ENCODE peak calls at places on chromosome 3, in nine cellular contexts. W, X, D, G, T, B, A, H and S are unnamed samples.

GRCh38 chr3:115790759-115791158 is 167.4 kb downstream of the GAP43 start:
- DNase-seq in W (peak), X (no peak), D (no peak), G (no peak), T (peak), B (no peak), A (peak), H (no peak), S (no peak)

GRCh38 chr3:158849747-158850146 is 47.9 kb downstream of the MFSD1 start:
- DNase-seq in W (no peak), X (no peak), D (no peak), G (no peak), T (no peak), B (no peak), A (no peak), H (no peak), S (no peak)

GRCh38 chr3:29486087-29486486 is 205.2 kb downstream of the RBMS3 start:
- DNase-seq in W (peak), X (no peak), D (no peak), G (no peak), T (no peak), B (no peak), A (peak), H (no peak), S (no peak)

GRCh38 chr3:81425198-81425868 is 336.1 kb downstream of the GBE1 start:
- DNase-seq in W (peak), X (no peak), D (no peak), G (no peak), T (no peak), B (no peak), A (peak), H (no peak), S (no peak)

GRCh38 chr3:18127864-18128185 is 297.3 kb downstream of the SATB1 start:
- DNase-seq in W (no peak), X (no peak), D (no peak), G (no peak), T (no peak), B (no peak), A (no peak), H (no peak), S (peak)

GRCh38 chr3:12046406-12046805 is 42.2 kb downstream of the SYN2 start:
- DNase-seq in W (no peak), X (no peak), D (no peak), G (no peak), T (no peak), B (no peak), A (peak), H (peak), S (no peak)

GRCh38 chr3:14806641-14807263 is 12.0 kb upstream of the FGD5 start:
- DNase-seq in W (peak), X (no peak), D (no peak), G (peak), T (no peak), B (no peak), A (peak), H (no peak), S (peak)

GRCh38 chr3:190831225-190831624 is 31.3 kb downstream of the GMNC start:
- DNase-seq in W (no peak), X (no peak), D (no peak), G (no peak), T (no peak), B (no peak), A (no peak), H (no peak), S (no peak)

GRCh38 chr3:179544981-179545645 is 17.6 kb upstream of the ACTL6A start:
- DNase-seq in W (peak), X (no peak), D (no peak), G (no peak), T (no peak), B (no peak), A (peak), H (no peak), S (no peak)

GRCh38 chr3:188584162-188584529 is 430.2 kb downstream of the LPP start:
- DNase-seq in W (peak), X (no peak), D (no peak), G (no peak), T (no peak), B (no peak), A (peak), H (no peak), S (no peak)

GRCh38 chr3:4147719-4148118 is 155.4 kb upstream of the SETMAR start:
- DNase-seq in W (no peak), X (no peak), D (no peak), G (no peak), T (no peak), B (no peak), A (no peak), H (no peak), S (no peak)

GRCh38 chr3:174540536-174540935 is 318.6 kb upstream of the NAALADL2 start:
- DNase-seq in W (no peak), X (no peak), D (no peak), G (no peak), T (no peak), B (no peak), A (no peak), H (no peak), S (no peak)

GRCh38 chr3:196941846-196942225 is 492 bp downstream of the NCBP2 start:
- DNase-seq in W (peak), X (no peak), D (peak), G (no peak), T (no peak), B (peak), A (peak), H (peak), S (peak)

GRCh38 chr3:7242303-7242635 is 381.4 kb downstream of the GRM7 start:
- DNase-seq in W (no peak), X (no peak), D (no peak), G (no peak), T (no peak), B (no peak), A (no peak), H (no peak), S (no peak)

GRCh38 chr3:176814252-176814651 is 383.0 kb downstream of the TBL1XR1 start:
- DNase-seq in W (peak), X (no peak), D (no peak), G (peak), T (peak), B (peak), A (peak), H (peak), S (no peak)

GRCh38 chr3:41195970-41196369 is 3.3 kb upstream of the CTNNB1 start:
- DNase-seq in W (no peak), X (no peak), D (no peak), G (no peak), T (no peak), B (no peak), A (no peak), H (no peak), S (no peak)

GRCh38 chr3:131620977-131621376 is 118.2 kb upstream of the MRPL3 start:
- DNase-seq in W (no peak), X (no peak), D (no peak), G (no peak), T (no peak), B (no peak), A (no peak), H (no peak), S (no peak)

GRCh38 chr3:52532838-52533622 is 627 bp downstream of the NT5DC2 start:
- DNase-seq in W (peak), X (peak), D (peak), G (peak), T (no peak), B (peak), A (peak), H (peak), S (peak)

GRCh38 chr3:179672918-179673317 is 20.1 kb downstream of the USP13 start:
- DNase-seq in W (no peak), X (no peak), D (no peak), G (no peak), T (no peak), B (no peak), A (no peak), H (no peak), S (no peak)

GRCh38 chr3:162302983-162303624 is 806.5 kb downstream of the OTOL1 start:
- DNase-seq in W (peak), X (no peak), D (no peak), G (no peak), T (no peak), B (no peak), A (no peak), H (no peak), S (no peak)

GRCh38 chr3:145869958-145870357 is 291.0 kb downstream of the PLOD2 start:
- DNase-seq in W (peak), X (no peak), D (no peak), G (no peak), T (no peak), B (no peak), A (peak), H (no peak), S (no peak)

GRCh38 chr3:30356901-30357753 is 249.3 kb upstream of the TGFBR2 start:
- DNase-seq in W (no peak), X (no peak), D (no peak), G (no peak), T (no peak), B (no peak), A (no peak), H (no peak), S (no peak)

GRCh38 chr3:17310983-17311382 is 426.2 kb downstream of the PLCL2 start:
- DNase-seq in W (no peak), X (no peak), D (no peak), G (no peak), T (no peak), B (no peak), A (no peak), H (no peak), S (no peak)

GRCh38 chr3:142447308-142447851 is 457 bp downstream of the XRN1 start:
- DNase-seq in W (peak), X (no peak), D (peak), G (peak), T (peak), B (peak), A (peak), H (peak), S (peak)

GRCh38 chr3:161559177-161559998 is 62.8 kb downstream of the OTOL1 start:
- DNase-seq in W (peak), X (no peak), D (no peak), G (no peak), T (peak), B (no peak), A (peak), H (peak), S (peak)

GRCh38 chr3:189570916-189571315 is 60.3 kb upstream of the TP63 start:
- DNase-seq in W (no peak), X (no peak), D (no peak), G (no peak), T (no peak), B (no peak), A (no peak), H (no peak), S (no peak)

GRCh38 chr3:171393032-171393744 is 67.0 kb downstream of the TNIK start:
- DNase-seq in W (peak), X (no peak), D (no peak), G (no peak), T (no peak), B (no peak), A (peak), H (no peak), S (no peak)

GRCh38 chr3:36647423-36647853 is 116.9 kb downstream of the DCLK3 start:
- DNase-seq in W (peak), X (no peak), D (no peak), G (no peak), T (peak), B (no peak), A (peak), H (no peak), S (no peak)

GRCh38 chr3:69425249-69425648 is 39.4 kb upstream of the FRMD4B start:
- DNase-seq in W (peak), X (no peak), D (no peak), G (no peak), T (peak), B (peak), A (peak), H (peak), S (no peak)

GRCh38 chr3:105526349-105527111 is 159.8 kb downstream of the ALCAM start:
- DNase-seq in W (no peak), X (no peak), D (no peak), G (no peak), T (no peak), B (no peak), A (no peak), H (no peak), S (no peak)

GRCh38 chr3:12353796-12354505 is 65.1 kb downstream of the PPARG start:
- DNase-seq in W (peak), X (no peak), D (no peak), G (no peak), T (no peak), B (no peak), A (peak), H (no peak), S (peak)

GRCh38 chr3:38006445-38006995 is 15.9 kb downstream of the VILL start:
- DNase-seq in W (no peak), X (no peak), D (no peak), G (peak), T (no peak), B (no peak), A (no peak), H (no peak), S (no peak)

GRCh38 chr3:182908471-182908870 is 71.9 kb downstream of the DCUN1D1 start:
- DNase-seq in W (no peak), X (no peak), D (no peak), G (no peak), T (no peak), B (no peak), A (no peak), H (no peak), S (no peak)

GRCh38 chr3:182710557-182711157 is 82.6 kb upstream of the ATP11B start:
- DNase-seq in W (peak), X (no peak), D (no peak), G (no peak), T (no peak), B (no peak), A (peak), H (no peak), S (no peak)

GRCh38 chr3:55858302-55858701 is 371.2 kb upstream of the WNT5A start:
- DNase-seq in W (no peak), X (no peak), D (no peak), G (no peak), T (no peak), B (no peak), A (no peak), H (no peak), S (no peak)

GRCh38 chr3:101781166-101781565 is 2.2 kb downstream of the NXPE3 start:
- DNase-seq in W (peak), X (no peak), D (no peak), G (no peak), T (no peak), B (no peak), A (peak), H (no peak), S (no peak)

GRCh38 chr3:157190242-157190876 is 30.4 kb upstream of the CCNL1 start:
- DNase-seq in W (no peak), X (no peak), D (no peak), G (no peak), T (no peak), B (no peak), A (no peak), H (no peak), S (no peak)

GRCh38 chr3:55549172-55549571 is 62.1 kb upstream of the WNT5A start:
- DNase-seq in W (peak), X (no peak), D (no peak), G (no peak), T (no peak), B (no peak), A (no peak), H (no peak), S (no peak)

GRCh38 chr3:83895892-83896291 is 1062.9 kb upstream of the CADM2 start:
- DNase-seq in W (no peak), X (no peak), D (no peak), G (no peak), T (no peak), B (no peak), A (no peak), H (no peak), S (no peak)

GRCh38 chr3:32349184-32349583 is 42.5 kb upstream of the CMTM7 start:
- DNase-seq in W (no peak), X (no peak), D (no peak), G (no peak), T (no peak), B (no peak), A (no peak), H (no peak), S (no peak)

GRCh38 chr3:32347286-32348125 is 44.1 kb upstream of the CMTM7 start:
- DNase-seq in W (peak), X (no peak), D (no peak), G (peak), T (no peak), B (peak), A (peak), H (peak), S (no peak)
- H3K4me3 ChIP-seq in W (no peak), X (no peak), D (no peak), G (peak), T (no peak), B (no peak), A (no peak), H (no peak), S (no peak)

GRCh38 chr3:44186111-44186672 is 55.5 kb upstream of the TOPAZ1 start:
- DNase-seq in W (no peak), X (no peak), D (no peak), G (no peak), T (no peak), B (no peak), A (no peak), H (no peak), S (no peak)

GRCh38 chr3:44185396-44185915 is 56.2 kb upstream of the TOPAZ1 start:
- DNase-seq in W (no peak), X (no peak), D (no peak), G (no peak), T (no peak), B (no peak), A (no peak), H (no peak), S (no peak)

GRCh38 chr3:44179251-44179650 is 62.4 kb upstream of the TOPAZ1 start:
- DNase-seq in W (no peak), X (no peak), D (no peak), G (no peak), T (no peak), B (no peak), A (no peak), H (no peak), S (no peak)

GRCh38 chr3:44186712-44187111 is 55.0 kb upstream of the TOPAZ1 start:
- DNase-seq in W (no peak), X (no peak), D (no peak), G (no peak), T (no peak), B (no peak), A (no peak), H (no peak), S (no peak)

DNA sequence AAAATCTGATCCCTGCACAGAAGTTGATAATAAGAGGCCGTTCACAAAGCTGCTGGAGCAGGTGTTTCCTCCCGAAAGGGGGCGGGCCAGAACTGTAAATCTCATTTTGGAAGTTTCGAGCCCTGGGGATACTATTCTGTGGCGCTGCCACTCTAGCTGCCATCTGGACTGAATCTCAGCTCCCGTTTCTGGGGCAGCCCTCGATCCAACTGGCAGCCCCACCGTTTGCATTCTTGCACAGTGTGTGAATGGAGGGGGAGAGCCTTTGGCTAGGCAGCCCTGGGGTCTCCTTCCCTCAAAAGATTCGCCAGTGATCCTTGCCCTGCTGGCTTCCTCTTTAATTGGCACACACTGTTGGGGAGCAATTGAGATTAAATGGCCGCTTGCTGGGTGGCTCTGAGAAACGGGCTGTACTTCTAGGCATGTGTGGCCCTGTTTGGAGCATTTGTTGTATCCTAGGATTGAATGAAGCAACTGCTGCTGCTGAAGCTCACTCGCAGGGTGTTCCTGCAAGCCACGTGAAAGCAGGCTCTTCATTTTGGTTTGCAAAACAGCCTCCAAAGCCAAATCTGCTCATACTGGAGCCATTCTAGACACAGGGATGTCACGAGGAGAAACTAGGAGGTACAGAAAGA is 57.2 kb upstream of the TOPAZ1 start:
- DNase-seq in W (no peak), X (no peak), D (no peak), G (no peak), T (no peak), B (peak), A (no peak), H (peak), S (no peak)
- TF ChIP-seq CTCF in W (no peak), X (no peak), D (no peak), G (no peak), T (no peak), B (no peak), A (no peak), H (no peak), S (no peak)

GRCh38 chr3:66036586-66037061 is 2.1 kb downstream of the MAGI1 start:
- DNase-seq in W (peak), X (no peak), D (peak), G (no peak), T (no peak), B (no peak), A (peak), H (no peak), S (no peak)
- H3K4me3 ChIP-seq in W (peak), X (peak), D (peak), G (peak), T (peak), B (peak), A (peak), H (no peak), S (no peak)

GRCh38 chr3:25594007-25594502 is 70.7 kb downstream of the TOP2B start:
- DNase-seq in W (peak), X (peak), D (no peak), G (no peak), T (no peak), B (no peak), A (peak), H (peak), S (peak)

GRCh38 chr3:25588441-25589103 is 76.1 kb downstream of the TOP2B start:
- DNase-seq in W (no peak), X (no peak), D (no peak), G (no peak), T (no peak), B (no peak), A (no peak), H (no peak), S (no peak)

GRCh38 chr3:25589783-25590258 is 74.9 kb downstream of the TOP2B start:
- DNase-seq in W (peak), X (no peak), D (no peak), G (no peak), T (no peak), B (no peak), A (no peak), H (no peak), S (no peak)

GRCh38 chr3:25589104-25589782 is 75.5 kb downstream of the TOP2B start:
- DNase-seq in W (no peak), X (no peak), D (no peak), G (no peak), T (no peak), B (no peak), A (no peak), H (no peak), S (no peak)

DNA sequence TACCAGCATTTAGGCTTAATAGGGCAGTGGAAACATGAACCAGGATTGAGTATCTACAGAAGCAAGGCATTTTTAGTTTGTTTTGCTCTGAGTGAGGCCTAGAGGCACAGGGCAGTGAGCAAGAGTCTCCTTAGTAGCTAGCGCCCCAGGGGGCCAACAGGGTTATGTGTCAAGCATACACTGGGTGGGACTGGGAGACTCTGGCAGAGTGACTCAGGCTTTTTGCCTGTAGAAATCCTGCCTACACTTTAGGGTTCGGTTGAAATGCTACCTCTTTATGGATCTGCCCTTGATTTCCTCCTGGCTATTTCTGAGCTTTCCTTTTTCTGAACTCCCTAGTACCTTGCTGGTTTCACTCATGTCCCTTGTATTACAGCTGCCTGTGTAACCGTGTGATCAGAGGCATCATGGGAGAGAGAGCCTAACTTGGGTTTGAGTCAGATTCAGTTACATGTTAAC is 72.2 kb downstream of the TOP2B start:
- DNase-seq in W (peak), X (peak), D (peak), G (peak), T (no peak), B (no peak), A (peak), H (no peak), S (no peak)
- TF ChIP-seq CTCF in W (peak), X (peak), D (peak), G (peak), T (no peak), B (no peak), A (peak), H (no peak), S (no peak)

GRCh38 chr3:155184027-155184426 is 103.9 kb downstream of the MME start:
- DNase-seq in W (peak), X (no peak), D (no peak), G (no peak), T (no peak), B (no peak), A (no peak), H (no peak), S (no peak)

GRCh38 chr3:155190686-155191085 is 102.8 kb downstream of the STRIT1 start:
- DNase-seq in W (no peak), X (no peak), D (no peak), G (no peak), T (no peak), B (no peak), A (no peak), H (no peak), S (no peak)

GRCh38 chr3:155185623-155186022 is 105.5 kb downstream of the MME start:
- DNase-seq in W (peak), X (no peak), D (no peak), G (no peak), T (no peak), B (no peak), A (peak), H (no peak), S (no peak)

GRCh38 chr3:155189478-155189877 is 104.0 kb downstream of the STRIT1 start:
- DNase-seq in W (no peak), X (no peak), D (no peak), G (no peak), T (no peak), B (no peak), A (no peak), H (no peak), S (no peak)

GRCh38 chr3:155188036-155188435 is 105.4 kb downstream of the STRIT1 start:
- DNase-seq in W (no peak), X (no peak), D (no peak), G (no peak), T (no peak), B (no peak), A (no peak), H (no peak), S (no peak)
- H3K4me3 ChIP-seq in W (no peak), X (no peak), D (no peak), G (no peak), T (no peak), B (no peak), A (no peak), H (no peak), S (no peak)